ENCODE peak calls at places on chromosomes 13 and 19, in nine cellular contexts. Q is cardiac muscle cell, G is lower lobe of right lung, B is AG04450, U is mammary epithelial cell, D is transverse colon, R is uterus, M is tibial nerve, F is stomach. A is an unnamed sample.

GRCh38 chr19:58355891-58356235 is 2.6 kb upstream of the A1BG start:
- DNase-seq in D (no peak), R (no peak), B (no peak), U (no peak), Q (no peak), G (peak; percentile 45), F (no peak), M (no peak), A (no peak)

GRCh38 chr13:47933688-47934011 is 67.4 kb downstream of the SUCLA2 start:
- DNase-seq in B (no peak), F (no peak), R (no peak), M (no peak), Q (no peak), D (no peak), U (peak; percentile 25), G (no peak), A (no peak)

GRCh38 chr19:39998511-39998910 is 1.7 kb downstream of the ZNF546 start:
- DNase-seq in B (no peak), M (no peak), F (no peak), U (peak; percentile 35), R (no peak), D (no peak), Q (no peak), G (no peak), A (no peak)

GRCh38 chr19:30206187-30206586 is 166.0 kb upstream of the ZNF536 start:
- DNase-seq in U (no peak), G (no peak), B (no peak), Q (no peak), R (no peak), M (no peak), F (no peak), D (no peak), A (no peak)

GRCh38 chr13:23617551-23618014 is 47.4 kb downstream of the TNFRSF19 start:
- DNase-seq in U (peak; percentile 17), M (no peak), F (no peak), G (no peak), B (no peak), R (no peak), Q (no peak), D (no peak), A (no peak)

GRCh38 chr19:1574354-1574753 is 6.2 kb upstream of the MEX3D start:
- DNase-seq in F (no peak), G (no peak), D (no peak), M (no peak), B (no peak), U (no peak), R (no peak), Q (no peak), A (no peak)

GRCh38 chr13:66427330-66427990 is 802.7 kb downstream of the PCDH9 start:
- DNase-seq in U (no peak), G (no peak), M (no peak), Q (no peak), F (no peak), R (no peak), D (no peak), B (no peak), A (no peak)

GRCh38 chr13:101925731-101926130 is 473.3 kb downstream of the ITGBL1 start:
- DNase-seq in M (no peak), Q (no peak), D (no peak), B (no peak), U (no peak), F (no peak), R (no peak), G (no peak), A (no peak)

GRCh38 chr13:33280923-33281322 is 4.6 kb downstream of the STARD13 start:
- DNase-seq in G (no peak), F (no peak), Q (no peak), D (no peak), R (no peak), M (no peak), B (no peak), U (no peak), A (no peak)

GRCh38 chr13:64007334-64007733 is 2591.7 kb upstream of the PCDH20 start:
- DNase-seq in D (no peak), B (no peak), R (no peak), M (no peak), U (no peak), F (no peak), G (no peak), Q (no peak), A (no peak)

GRCh38 chr19:41422456-41422855 is 4.7 kb downstream of the B3GNT8 start:
- DNase-seq in F (no peak), R (no peak), Q (no peak), B (no peak), M (no peak), G (no peak), D (no peak), U (no peak), A (no peak)

GRCh38 chr19:47110521-47111080 is 3.0 kb downstream of the ZC3H4 start:
- DNase-seq in R (no peak), M (no peak), F (no peak), D (no peak), B (no peak), U (peak; percentile 24), Q (no peak), G (no peak), A (no peak)

GRCh38 chr13:24127116-24127631 is 33.3 kb upstream of the SPATA13 start:
- DNase-seq in Q (no peak), B (no peak), D (peak; percentile 65), U (no peak), F (peak; percentile 48), G (no peak), M (no peak), R (no peak), A (no peak)

GRCh38 chr13:30743319-30744055 is 8.1 kb downstream of the ALOX5AP start:
- DNase-seq in F (peak; percentile 29), B (peak; percentile 93), D (peak; percentile 37), Q (no peak), M (no peak), G (no peak), U (peak; percentile 95), R (peak; percentile 37), A (peak; percentile 83)

GRCh38 chr13:30004204-30004603 is 153.8 kb upstream of the UBL3 start:
- DNase-seq in Q (no peak), D (no peak), U (peak; percentile 35), M (no peak), F (no peak), R (no peak), G (no peak), B (no peak), A (no peak)

GRCh38 chr19:46963093-46963734 is 56.4 kb upstream of the NPAS1 start:
- DNase-seq in U (no peak), G (no peak), D (no peak), Q (no peak), F (no peak), M (no peak), B (peak; percentile 66), R (no peak), A (no peak)

GRCh38 chr13:93752506-93752905 is 525.9 kb downstream of the GPC6 start:
- DNase-seq in G (no peak), M (no peak), F (no peak), B (no peak), D (no peak), R (no peak), Q (peak; percentile 67), U (no peak), A (no peak)

GRCh38 chr13:50152655-50153309 is 137.5 kb downstream of the KCNRG start:
- DNase-seq in B (no peak), R (no peak), M (no peak), Q (no peak), U (no peak), D (no peak), F (no peak), G (no peak), A (no peak)

GRCh38 chr13:102651392-102651791 is 43.5 kb downstream of the METTL21C start:
- DNase-seq in M (no peak), B (no peak), F (no peak), D (no peak), U (peak; percentile 5), Q (no peak), G (no peak), R (no peak), A (no peak)

GRCh38 chr19:16615788-16616187 is 12.2 kb downstream of the MED26 start:
- DNase-seq in U (no peak), G (no peak), B (no peak), M (no peak), R (no peak), D (no peak), Q (no peak), F (no peak), A (no peak)

GRCh38 chr19:1591421-1592022 is 1.1 kb downstream of the MBD3 start:
- DNase-seq in G (no peak), U (no peak), D (no peak), Q (peak; percentile 32), F (no peak), M (no peak), B (no peak), R (no peak), A (no peak)

GRCh38 chr19:7748756-7749155 is 1.4 kb upstream of the CD209 start:
- DNase-seq in B (no peak), F (no peak), D (no peak), G (no peak), R (no peak), Q (no peak), U (peak; percentile 48), M (no peak), A (no peak)
- TF ChIP-seq CTCF in B (peak; percentile 12), F (no peak), D (no peak), G (no peak), R (no peak), Q (no peak), U (peak; percentile 52), M (no peak), A (no peak)

GRCh38 chr19:11989112-11989456 is 24.2 kb downstream of the ZNF763 start:
- DNase-seq in U (no peak), D (no peak), G (no peak), B (no peak), R (no peak), Q (no peak), F (no peak), M (no peak), A (no peak)
- H3K4me3 ChIP-seq in U (no peak overlapping the region), D (peak overlapping the region; percentile 74), G (peak overlapping the region; percentile 98), B (no peak overlapping the region), R (no peak overlapping the region), Q (no peak overlapping the region), F (peak overlapping the region; percentile 60), M (peak overlapping the region; percentile 75), A (peak overlapping the region; percentile 92)

GRCh38 chr13:26074706-26075105 is 22.9 kb upstream of the SHISA2 start:
- DNase-seq in B (no peak), M (no peak), F (no peak), U (peak; percentile 31), D (no peak), R (no peak), Q (no peak), G (no peak), A (no peak)
- H3K27ac ChIP-seq in B (no peak overlapping the region), M (no peak overlapping the region), F (no peak overlapping the region), U (no peak overlapping the region), D (no peak overlapping the region), R (no peak overlapping the region), Q (no peak overlapping the region), G (no peak overlapping the region), A (no peak overlapping the region)

GRCh38 chr19:52345162-52345561 is 9.1 kb downstream of the ZNF610 start:
- DNase-seq in R (no peak), M (no peak), G (no peak), B (no peak), U (no peak), Q (no peak), F (no peak), D (no peak), A (no peak)

DNA sequence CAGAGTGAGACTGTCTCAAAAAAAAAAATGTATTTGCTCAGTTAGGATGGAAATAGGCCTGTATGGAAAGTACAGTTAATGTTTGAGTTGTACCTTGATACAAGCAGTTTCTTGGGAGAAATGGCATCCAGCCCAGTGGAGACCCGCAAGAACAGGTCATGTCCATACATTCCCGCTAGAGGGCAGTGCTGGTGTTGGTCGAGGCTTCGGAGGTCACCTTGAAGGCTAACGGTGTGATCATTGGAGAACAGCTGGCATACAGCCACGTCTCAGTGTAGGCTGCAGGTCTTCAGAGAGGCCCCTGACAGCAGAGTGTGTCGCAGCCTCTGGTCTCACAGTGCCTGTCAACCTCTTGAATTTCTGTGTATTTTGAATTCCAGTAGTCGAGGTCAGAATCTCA is 7.5 kb downstream of the ZNF610 start:
- DNase-seq in Q (peak; percentile 98), B (no peak), M (no peak), D (peak; percentile 9), G (no peak), U (no peak), F (peak; percentile 36), R (peak; percentile 36), A (peak; percentile 67)
- TF ChIP-seq CTCF in Q (peak; percentile 31), B (peak; percentile 20), M (peak; percentile 35), D (no peak), G (peak; percentile 62), U (peak; percentile 29), F (peak; percentile 41), R (peak; percentile 34), A (peak; percentile 34)

A was measured in ascending aorta.